ENCODE peak calls at places on chromosomes 16 and 17, in four cellular contexts. F is breast epithelium, C is uterus, G is tibial nerve. Q is an unnamed sample.

GRCh38 chr17:80859004-80859941 is 132.4 kb upstream of the CHMP6 start:
- DNase-seq in F (no peak), C (peak), G (peak), Q (peak)

GRCh38 chr17:28735242-28735722 is 6.7 kb downstream of the NEK8 start:
- DNase-seq in F (no peak), C (no peak), G (no peak), Q (no peak)

GRCh38 chr17:27244481-27245223 is 49.3 kb upstream of the WSB1 start:
- DNase-seq in F (peak), C (peak), G (peak), Q (peak)

GRCh38 chr17:72150632-72151460 is 30.0 kb downstream of the SOX9 start:
- DNase-seq in F (no peak), C (no peak), G (no peak), Q (no peak)

GRCh38 chr16:3020247-3020603 is at the start of gene TNFRSF12A:
- DNase-seq in F (peak), C (peak), G (peak), Q (peak)

GRCh38 chr16:35573407-35573806 is 2114.0 kb downstream of the TP53TG3F start:
- DNase-seq in F (no peak), C (no peak), G (no peak), Q (no peak)

GRCh38 chr16:85253127-85253941 is 141.1 kb upstream of the CIBAR2 start:
- DNase-seq in F (no peak), C (no peak), G (no peak), Q (peak)

GRCh38 chr17:1605681-1606351 is 22.8 kb downstream of the SLC43A2 start:
- DNase-seq in F (no peak), C (no peak), G (no peak), Q (no peak)

GRCh38 chr17:19342611-19343255 is 19.8 kb downstream of the B9D1 start:
- DNase-seq in F (no peak), C (peak), G (no peak), Q (no peak)

GRCh38 chr17:70408768-70409167 is 239.4 kb downstream of the KCNJ2 start:
- DNase-seq in F (no peak), C (no peak), G (no peak), Q (no peak)

GRCh38 chr16:50533317-50533716 is 14.9 kb upstream of the NKD1 start:
- DNase-seq in F (peak), C (no peak), G (no peak), Q (no peak)

GRCh38 chr17:64171041-64171440 is 41.1 kb upstream of the ERN1 start:
- DNase-seq in F (no peak), C (no peak), G (no peak), Q (no peak)

GRCh38 chr17:68302066-68302564 is 10.8 kb downstream of the ARSG start:
- DNase-seq in F (no peak), C (no peak), G (peak), Q (peak)

GRCh38 chr17:81440511-81441244 is 45.4 kb downstream of the BAHCC1 start:
- DNase-seq in F (no peak), C (no peak), G (no peak), Q (no peak)

DNA sequence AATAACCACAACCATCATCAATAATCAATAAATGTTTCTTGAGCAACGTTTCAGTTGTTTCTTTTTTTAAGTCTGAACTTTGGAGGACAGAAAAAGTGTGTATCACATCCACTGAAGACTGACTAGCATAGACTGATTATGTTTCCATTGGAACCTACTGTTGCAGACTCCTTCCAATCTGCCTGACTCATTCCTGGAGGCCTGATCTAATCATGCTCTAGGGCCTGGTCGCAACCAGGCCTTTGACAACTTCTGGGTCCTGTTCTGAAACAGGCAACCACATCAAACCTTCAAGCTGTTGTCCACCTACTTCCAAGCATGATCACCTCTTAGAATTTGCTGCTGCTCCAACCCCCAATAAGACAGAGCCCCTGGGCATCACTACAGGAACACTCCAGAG is 109.2 kb upstream of the NUDT7 start:
- DNase-seq in F (no peak), C (no peak), G (no peak), Q (no peak)
- TF ChIP-seq POLR2A in F (no peak), C (no peak), G (no peak), Q (no peak)

DNA sequence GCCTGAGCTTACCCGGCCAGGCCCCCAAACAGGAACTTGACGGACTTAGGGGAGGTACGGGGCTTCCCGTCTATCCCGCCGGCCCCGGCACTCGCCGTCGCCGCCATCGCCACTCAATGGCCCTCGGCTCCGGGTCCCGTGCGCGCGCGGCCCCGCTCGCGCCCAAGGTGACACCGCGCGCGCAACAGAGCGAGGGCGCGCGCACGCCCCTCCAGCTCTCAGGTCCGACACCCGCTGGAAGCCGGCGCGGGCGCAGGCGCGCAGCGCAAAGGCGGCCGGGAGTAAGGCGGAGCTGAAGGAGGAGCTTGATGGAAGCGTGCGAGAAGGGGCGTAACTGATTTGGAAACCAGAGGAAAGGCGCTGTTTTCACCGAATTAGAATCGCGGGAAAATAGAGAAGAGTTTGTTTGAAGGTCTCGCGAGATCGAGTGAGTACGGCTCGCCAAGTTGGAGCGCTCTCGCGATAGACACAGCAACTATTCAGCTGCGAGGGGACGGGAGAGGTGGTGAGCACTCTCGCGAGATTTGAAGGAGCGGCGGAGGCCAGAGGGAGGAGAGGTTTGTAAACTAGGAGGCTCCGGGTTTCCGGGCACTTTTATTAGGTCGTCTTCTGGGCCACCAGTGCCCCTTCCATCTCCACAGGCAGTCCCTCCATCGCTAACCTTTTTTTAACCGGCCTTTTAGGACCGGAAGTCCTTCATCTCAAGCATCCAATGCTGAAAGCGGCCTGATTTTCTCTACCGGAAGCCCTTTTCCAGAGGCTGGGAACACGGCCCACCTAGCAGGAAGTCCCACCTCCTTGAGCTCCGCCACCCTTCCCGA is at the start of the genes RNF167 and SLC25A11:
- DNase-seq in F (peak), C (peak), G (peak), Q (peak)
- TF ChIP-seq POLR2A in F (no peak), C (peak), G (peak), Q (no peak)

GRCh38 chr17:39195568-39196160 is 1.8 kb downstream of the CACNB1 start:
- DNase-seq in F (no peak), C (no peak), G (no peak), Q (no peak)

GRCh38 chr17:39196191-39196819 is 1.2 kb downstream of the CACNB1 start:
- DNase-seq in F (no peak), C (no peak), G (no peak), Q (no peak)

GRCh38 chr17:39198186-39198566 is 707 bp upstream of the CACNB1 start:
- DNase-seq in F (no peak), C (no peak), G (no peak), Q (no peak)

GRCh38 chr17:39196820-39197331 is 593 bp downstream of the CACNB1 start:
- DNase-seq in F (no peak), C (no peak), G (no peak), Q (peak)

GRCh38 chr17:39197380-39198185 is at the start of gene CACNB1:
- DNase-seq in F (no peak), C (peak), G (peak), Q (peak)
- TF ChIP-seq POLR2A in F (no peak), C (peak), G (peak), Q (no peak)

GRCh38 chr17:4942760-4943508 is 2.9 kb downstream of the RNF167 start:
- DNase-seq in F (no peak), C (no peak), G (no peak), Q (no peak)

GRCh38 chr17:4945944-4946280 is 2.4 kb downstream of the PFN1 start:
- DNase-seq in F (no peak), C (no peak), G (no peak), Q (no peak)

GRCh38 chr17:4945176-4945943 is 3.0 kb downstream of the PFN1 start:
- DNase-seq in F (peak), C (peak), G (peak), Q (peak)

GRCh38 chr17:4944163-4944553 is 4.1 kb downstream of the RNF167 start:
- DNase-seq in F (no peak), C (no peak), G (no peak), Q (no peak)

DNA sequence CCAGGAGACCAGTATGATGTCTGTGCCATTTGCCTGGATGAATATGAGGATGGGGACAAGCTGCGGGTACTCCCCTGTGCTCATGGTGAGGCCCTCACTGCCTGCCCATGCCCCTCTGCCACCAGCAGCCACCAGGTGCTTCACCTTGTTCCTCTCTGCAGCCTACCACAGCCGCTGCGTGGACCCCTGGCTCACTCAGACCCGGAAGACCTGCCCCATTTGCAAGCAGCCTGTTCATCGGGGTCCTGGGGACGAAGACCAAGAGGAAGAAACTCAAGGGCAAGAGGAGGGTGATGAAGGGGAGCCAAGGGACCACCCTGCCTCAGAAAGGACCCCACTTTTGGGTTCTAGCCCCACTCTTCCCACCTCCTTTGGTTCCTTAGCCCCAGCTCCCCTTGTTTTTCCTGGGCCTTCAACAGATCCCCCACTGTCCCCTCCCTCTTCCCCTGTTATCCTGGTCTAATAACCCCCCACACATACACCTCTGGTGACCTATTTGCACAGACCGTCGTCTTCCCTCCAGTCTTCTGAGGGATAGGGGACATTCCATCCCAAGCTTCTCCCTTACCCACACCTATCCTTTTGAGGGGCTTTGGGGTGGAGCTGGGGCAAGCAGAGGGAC is 3.7 kb downstream of the PFN1 start:
- DNase-seq in F (no peak), C (no peak), G (no peak), Q (no peak)
- TF ChIP-seq POLR2A in F (no peak), C (no peak), G (no peak), Q (no peak)

GRCh38 chr16:9665851-9666271 is 516.4 kb downstream of the GRIN2A start:
- DNase-seq in F (peak), C (no peak), G (no peak), Q (peak)
- TF ChIP-seq POLR2A in F (no peak), C (no peak), G (no peak), Q (no peak)

GRCh38 chr17:76498886-76499667 is 2.1 kb downstream of the RHBDF2 start:
- DNase-seq in F (no peak), C (no peak), G (no peak), Q (no peak)
- TF ChIP-seq POLR2A in F (no peak), C (no peak), G (no peak), Q (no peak)

GRCh38 chr17:32349503-32349853 is 479 bp upstream of the ZNF207 start:
- DNase-seq in F (no peak), C (no peak), G (no peak), Q (peak)

GRCh38 chr17:32350662-32351418 is 883 bp downstream of the ZNF207 start:
- DNase-seq in F (peak), C (no peak), G (no peak), Q (peak)

GRCh38 chr17:32345953-32346600 is 3.9 kb upstream of the ZNF207 start:
- DNase-seq in F (no peak), C (no peak), G (no peak), Q (no peak)

GRCh38 chr17:32348483-32348800 is 1.5 kb upstream of the ZNF207 start:
- DNase-seq in F (no peak), C (no peak), G (no peak), Q (no peak)

GRCh38 chr17:32349854-32350661 is at the start of gene ZNF207:
- DNase-seq in F (peak), C (peak), G (peak), Q (peak)
- TF ChIP-seq POLR2A in F (peak), C (peak), G (peak), Q (peak)

GRCh38 chr17:7282752-7283321 is 1.3 kb downstream of the SLC2A4 start:
- DNase-seq in F (no peak), C (no peak), G (no peak), Q (no peak)

GRCh38 chr17:7281074-7281952 is at the start of gene SLC2A4:
- DNase-seq in F (peak), C (peak), G (peak), Q (peak)

GRCh38 chr17:7283471-7284216 is 2.1 kb downstream of the SLC2A4 start:
- DNase-seq in F (no peak), C (no peak), G (no peak), Q (no peak)

GRCh38 chr17:7280519-7281073 is 922 bp upstream of the SLC2A4 start:
- DNase-seq in F (peak), C (peak), G (peak), Q (peak)

DNA sequence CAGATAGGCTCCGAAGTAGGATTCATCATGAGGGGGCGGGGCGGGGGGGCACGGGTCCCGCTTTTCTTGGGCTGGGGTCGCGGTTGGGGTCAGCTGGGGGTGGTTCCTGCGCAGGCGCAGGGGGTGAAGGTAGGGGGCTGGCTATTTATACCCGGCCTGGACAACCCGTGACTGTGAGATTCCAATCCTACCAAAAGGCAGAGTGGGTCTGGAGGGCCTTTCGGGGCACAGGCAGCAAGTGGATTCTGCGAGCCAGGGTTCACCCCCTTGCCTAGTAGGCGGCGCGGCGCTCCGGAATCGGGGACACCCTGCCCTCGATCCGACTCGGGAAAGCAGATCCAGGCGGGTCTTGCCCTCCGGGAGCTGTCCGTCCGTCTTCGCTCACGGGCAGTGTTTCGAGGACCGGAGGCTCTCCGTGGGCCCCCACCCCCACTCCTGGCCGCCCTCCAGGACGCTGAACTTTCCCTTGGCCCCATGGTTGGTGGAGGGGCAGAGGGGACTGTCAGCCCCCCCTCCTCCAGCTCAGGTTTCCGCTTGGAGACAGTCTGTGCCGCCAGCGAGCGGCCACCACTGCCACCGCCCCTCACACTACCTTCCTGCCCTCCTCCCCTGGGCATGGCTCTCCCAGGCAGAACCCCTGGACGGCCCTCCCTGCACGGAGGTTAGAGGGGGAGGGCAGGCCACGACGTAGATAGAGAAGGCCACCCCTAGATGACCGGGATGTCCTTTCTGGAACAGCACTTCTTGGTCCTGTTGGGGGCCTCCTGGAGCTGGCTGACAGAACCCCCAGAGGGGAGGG is 634 bp downstream of the SLC2A4 start:
- DNase-seq in F (no peak), C (peak), G (no peak), Q (no peak)
- TF ChIP-seq POLR2A in F (no peak), C (no peak), G (no peak), Q (no peak)